ENCODE peak calls at places on chromosomes 12 and 14, in eight cellular contexts. One of them, this sample, is unnamed.

GRCh38 chr12:121789800-121790748 is 3.4 kb downstream of the RHOF start:
- DNase-seq in nucleus accumbens: no peak
- DNase-seq in T-helper 2 cell: peak; percentile 80
- DNase-seq in HTR-8/SVneo: no peak
- DNase-seq in retina: no peak
- DNase-seq in HepG2: no peak
- DNase-seq in suprapubic skin: peak; percentile 83
- DNase-seq in aorta: no peak
- DNase-seq in this sample: no peak

GRCh38 chr12:79409562-79409961 is 281.2 kb downstream of the PAWR start:
- DNase-seq in nucleus accumbens: no peak
- DNase-seq in T-helper 2 cell: no peak
- DNase-seq in HTR-8/SVneo: peak; percentile 7
- DNase-seq in retina: no peak
- DNase-seq in HepG2: no peak
- DNase-seq in suprapubic skin: no peak
- DNase-seq in aorta: no peak
- DNase-seq in this sample: no peak

GRCh38 chr12:114096461-114096860 is 130.3 kb upstream of the RBM19 start:
- DNase-seq in nucleus accumbens: no peak
- DNase-seq in T-helper 2 cell: no peak
- DNase-seq in HTR-8/SVneo: no peak
- DNase-seq in retina: no peak
- DNase-seq in HepG2: no peak
- DNase-seq in suprapubic skin: no peak
- DNase-seq in aorta: no peak
- DNase-seq in this sample: no peak

GRCh38 chr14:69812725-69813124 is 15.7 kb upstream of the SLC10A1 start:
- DNase-seq in nucleus accumbens: no peak
- DNase-seq in T-helper 2 cell: no peak
- DNase-seq in HTR-8/SVneo: no peak
- DNase-seq in retina: no peak
- DNase-seq in HepG2: peak; percentile 43
- DNase-seq in suprapubic skin: no peak
- DNase-seq in aorta: no peak
- DNase-seq in this sample: no peak

GRCh38 chr12:15838986-15839385 is 43.2 kb upstream of the STRAP start:
- DNase-seq in nucleus accumbens: no peak
- DNase-seq in T-helper 2 cell: no peak
- DNase-seq in HTR-8/SVneo: no peak
- DNase-seq in retina: no peak
- DNase-seq in HepG2: no peak
- DNase-seq in suprapubic skin: no peak
- DNase-seq in aorta: no peak
- DNase-seq in this sample: no peak

GRCh38 chr14:34137001-34137400 is 186.1 kb upstream of the EGLN3 start:
- DNase-seq in nucleus accumbens: no peak
- DNase-seq in T-helper 2 cell: no peak
- DNase-seq in HTR-8/SVneo: no peak
- DNase-seq in retina: no peak
- DNase-seq in HepG2: no peak
- DNase-seq in suprapubic skin: no peak
- DNase-seq in aorta: no peak
- DNase-seq in this sample: no peak

GRCh38 chr12:47383942-47384341 is 304.2 kb upstream of the AMIGO2 start:
- DNase-seq in nucleus accumbens: no peak
- DNase-seq in T-helper 2 cell: no peak
- DNase-seq in HTR-8/SVneo: no peak
- DNase-seq in retina: no peak
- DNase-seq in HepG2: no peak
- DNase-seq in suprapubic skin: no peak
- DNase-seq in aorta: no peak
- DNase-seq in this sample: no peak

GRCh38 chr12:11949738-11950403 is 120.9 kb upstream of the BCL2L14 start:
- DNase-seq in nucleus accumbens: no peak
- DNase-seq in T-helper 2 cell: no peak
- DNase-seq in HTR-8/SVneo: no peak
- DNase-seq in retina: no peak
- DNase-seq in HepG2: no peak
- DNase-seq in suprapubic skin: no peak
- DNase-seq in aorta: no peak
- DNase-seq in this sample: no peak

GRCh38 chr12:20507711-20508110 is 139.4 kb downstream of the PDE3A start:
- DNase-seq in nucleus accumbens: no peak
- DNase-seq in T-helper 2 cell: no peak
- DNase-seq in HTR-8/SVneo: no peak
- DNase-seq in retina: no peak
- DNase-seq in HepG2: no peak
- DNase-seq in suprapubic skin: no peak
- DNase-seq in aorta: no peak
- DNase-seq in this sample: no peak

GRCh38 chr12:67370979-67371378 is 101.8 kb downstream of the CAND1 start:
- DNase-seq in nucleus accumbens: no peak
- DNase-seq in T-helper 2 cell: no peak
- DNase-seq in HTR-8/SVneo: no peak
- DNase-seq in retina: no peak
- DNase-seq in HepG2: no peak
- DNase-seq in suprapubic skin: no peak
- DNase-seq in aorta: no peak
- DNase-seq in this sample: no peak

GRCh38 chr14:78902010-78902623 is 731.9 kb downstream of the NRXN3 start:
- DNase-seq in nucleus accumbens: peak; percentile 63
- DNase-seq in T-helper 2 cell: no peak
- DNase-seq in HTR-8/SVneo: peak; percentile 6
- DNase-seq in retina: peak; percentile 41
- DNase-seq in HepG2: peak; percentile 8
- DNase-seq in suprapubic skin: no peak
- DNase-seq in aorta: no peak
- DNase-seq in this sample: no peak

GRCh38 chr12:24997496-24997895 is 48.6 kb upstream of the BCAT1 start:
- DNase-seq in nucleus accumbens: no peak
- DNase-seq in T-helper 2 cell: no peak
- DNase-seq in HTR-8/SVneo: no peak
- DNase-seq in retina: no peak
- DNase-seq in HepG2: no peak
- DNase-seq in suprapubic skin: no peak
- DNase-seq in aorta: no peak
- DNase-seq in this sample: no peak

GRCh38 chr14:71358209-71358931 is 451.1 kb downstream of the PCNX1 start:
- DNase-seq in nucleus accumbens: no peak
- DNase-seq in T-helper 2 cell: no peak
- DNase-seq in HTR-8/SVneo: no peak
- DNase-seq in retina: no peak
- DNase-seq in HepG2: no peak
- DNase-seq in suprapubic skin: no peak
- DNase-seq in aorta: no peak
- DNase-seq in this sample: no peak

GRCh38 chr14:91953170-91953985 is 5.9 kb upstream of the FBLN5 start:
- DNase-seq in nucleus accumbens: no peak
- DNase-seq in T-helper 2 cell: no peak
- DNase-seq in HTR-8/SVneo: no peak
- DNase-seq in retina: no peak
- DNase-seq in HepG2: peak; percentile 27
- DNase-seq in suprapubic skin: no peak
- DNase-seq in aorta: no peak
- DNase-seq in this sample: no peak

GRCh38 chr14:34593740-34594375 is 36.1 kb downstream of the SNX6 start:
- DNase-seq in nucleus accumbens: no peak
- DNase-seq in T-helper 2 cell: no peak
- DNase-seq in HTR-8/SVneo: no peak
- DNase-seq in retina: no peak
- DNase-seq in HepG2: no peak
- DNase-seq in suprapubic skin: peak; percentile 9
- DNase-seq in aorta: peak; percentile 70
- DNase-seq in this sample: no peak

GRCh38 chr12:18415227-18415626 is 153.9 kb downstream of the PIK3C2G start:
- DNase-seq in nucleus accumbens: no peak
- DNase-seq in T-helper 2 cell: no peak
- DNase-seq in HTR-8/SVneo: no peak
- DNase-seq in retina: no peak
- DNase-seq in HepG2: no peak
- DNase-seq in suprapubic skin: no peak
- DNase-seq in aorta: no peak
- DNase-seq in this sample: no peak